ENCODE peak calls at places on chromosomes 1 and 21, in four cellular contexts. U is omental fat pad; Q is GOT3; K is activated naive CD8-positive, alpha-beta T cell treated with anti-CD3 and anti-CD28 coated beads, Interleukin-2, amount 50 U/mL, for 24 hours. W is an unnamed sample.

GRCh38 chr21:40337981-40338380 is 470.7 kb downstream of the PCP4 start:
- DNase-seq in K (no peak), Q (no peak), U (no peak), W (no peak)

GRCh38 chr1:12516741-12517140 is 101.3 kb downstream of the DHRS3 start:
- DNase-seq in U (no peak), Q (no peak), K (peak), W (no peak)

GRCh38 chr1:149885364-149886111 is 13.8 kb upstream of the BOLA1 start:
- DNase-seq in K (peak), U (peak), Q (peak), W (peak)

GRCh38 chr1:26959722-26960624 is at the start of gene KDF1:
- DNase-seq in U (no peak), K (peak), Q (no peak), W (no peak)

GRCh38 chr1:226646026-226646869 is 92.8 kb downstream of the ITPKB start:
- DNase-seq in Q (no peak), K (no peak), U (no peak), W (no peak)

GRCh38 chr1:47403321-47403720 is 12.8 kb upstream of the FOXE3 start:
- DNase-seq in U (no peak), Q (no peak), K (no peak), W (no peak)

GRCh38 chr1:9066945-9067807 is 2.3 kb downstream of the SLC2A5 start:
- DNase-seq in K (no peak), Q (no peak), U (peak), W (peak)

GRCh38 chr1:22228505-22228911 is 85.6 kb upstream of the WNT4 start:
- DNase-seq in U (no peak), K (no peak), Q (no peak), W (no peak)

GRCh38 chr1:43776043-43776761 is 68.9 kb downstream of the ST3GAL3 start:
- DNase-seq in K (no peak), Q (no peak), U (no peak), W (no peak)

GRCh38 chr1:59928996-59929395 is 2.4 kb upstream of the CYP2J2 start:
- DNase-seq in U (no peak), Q (no peak), K (no peak), W (no peak)

GRCh38 chr1:3274972-3275371 is 179.5 kb upstream of the ARHGEF16 start:
- DNase-seq in Q (no peak), K (no peak), U (no peak), W (no peak)

GRCh38 chr1:233664254-233664653 is 50.3 kb downstream of the KCNK1 start:
- DNase-seq in K (no peak), Q (no peak), U (no peak), W (no peak)

GRCh38 chr1:43796111-43796581 is 88.8 kb downstream of the ST3GAL3 start:
- DNase-seq in K (no peak), Q (no peak), U (no peak), W (no peak)

GRCh38 chr1:212746546-212746945 is 45.0 kb downstream of the NSL1 start:
- DNase-seq in U (no peak), Q (no peak), K (no peak), W (no peak)

GRCh38 chr1:68051475-68051874 is 1.0 kb upstream of the DIRAS3 start:
- DNase-seq in Q (peak), U (no peak), K (no peak), W (no peak)

GRCh38 chr1:102434421-102434820 is 437.7 kb upstream of the OLFM3 start:
- DNase-seq in Q (no peak), K (no peak), U (no peak), W (no peak)

GRCh38 chr1:32413507-32414185 is 19.4 kb upstream of the BSDC1 start:
- DNase-seq in Q (no peak), U (no peak), K (peak), W (peak)

GRCh38 chr1:39839651-39840050 is 43.7 kb downstream of the TRIT1 start:
- DNase-seq in Q (no peak), U (no peak), K (no peak), W (no peak)

GRCh38 chr1:93904228-93904627 is 5.0 kb downstream of the GCLM start:
- DNase-seq in Q (no peak), K (no peak), U (no peak), W (no peak)

GRCh38 chr1:7561331-7561921 is 209.7 kb upstream of the VAMP3 start:
- DNase-seq in K (peak), Q (no peak), U (no peak), W (no peak)

GRCh38 chr1:109959974-109960744 is 24.4 kb upstream of the AHCYL1 start:
- DNase-seq in Q (no peak), U (no peak), K (no peak), W (no peak)

GRCh38 chr1:234844479-234845031 is 234.6 kb upstream of the IRF2BP2 start:
- DNase-seq in U (no peak), K (no peak), Q (no peak), W (no peak)

GRCh38 chr1:53075206-53075605 is 13.2 kb downstream of the PODN start:
- DNase-seq in Q (no peak), K (no peak), U (peak), W (no peak)

GRCh38 chr1:44543064-44543815 is 131.0 kb downstream of the TMEM53 start:
- DNase-seq in U (no peak), Q (no peak), K (no peak), W (no peak)